ENCODE peak calls at places on chromosomes 6 and 20, in eight cellular contexts. K is heart left ventricle, C is breast epithelium, I is spleen, D is K562, Z is A549, Q is uterus, U is HCT116. M is an unnamed sample.

GRCh38 chr20:48489656-48490055 is 338.1 kb downstream of the PREX1 start:
- DNase-seq in K (no peak), C (peak; percentile 29), I (no peak), D (no peak), Z (no peak), Q (no peak), U (no peak), M (no peak)

GRCh38 chr20:35601021-35601973 is 14.3 kb upstream of the SPAG4 start:
- DNase-seq in K (peak; percentile 89), C (peak; percentile 68), I (peak; percentile 94), D (peak; percentile 86), Z (peak; percentile 76), Q (peak; percentile 79), U (no peak), M (peak; percentile 73)

GRCh38 chr6:12354499-12354898 is 64.3 kb downstream of the EDN1 start:
- DNase-seq in K (no peak), C (peak; percentile 53), I (no peak), D (no peak), Z (no peak), Q (no peak), U (no peak), M (peak; percentile 71)

GRCh38 chr20:62815066-62815991 is 1.5 kb upstream of the COL9A3 start:
- DNase-seq in K (no peak), C (no peak), I (no peak), D (peak; percentile 45), Z (no peak), Q (no peak), U (no peak), M (peak; percentile 58)

GRCh38 chr6:44158770-44159228 is at the start of gene CAPN11:
- DNase-seq in K (no peak), C (no peak), I (no peak), D (no peak), Z (no peak), Q (no peak), U (no peak), M (no peak)

GRCh38 chr6:75207211-75207984 is 1.5 kb upstream of the COL12A1 start:
- DNase-seq in K (no peak), C (no peak), I (peak; percentile 74), D (no peak), Z (no peak), Q (peak; percentile 39), U (no peak), M (peak; percentile 6)

GRCh38 chr20:31695849-31696804 is 26.5 kb downstream of the BCL2L1 start:
- DNase-seq in K (no peak), C (no peak), I (no peak), D (no peak), Z (peak; percentile 85), Q (no peak), U (peak; percentile 84), M (no peak)

GRCh38 chr20:57654363-57654997 is 34.3 kb upstream of the ZBP1 start:
- DNase-seq in K (no peak), C (peak; percentile 47), I (peak; percentile 81), D (peak; percentile 87), Z (peak; percentile 87), Q (peak; percentile 67), U (peak; percentile 23), M (peak; percentile 55)

GRCh38 chr6:163579111-163579879 is 164.8 kb downstream of the QKI start:
- DNase-seq in K (no peak), C (no peak), I (no peak), D (peak; percentile 37), Z (no peak), Q (no peak), U (no peak), M (no peak)

GRCh38 chr20:5737619-5737953 is 12.6 kb upstream of the SHLD1 start:
- DNase-seq in K (no peak), C (no peak), I (no peak), D (no peak), Z (no peak), Q (no peak), U (no peak), M (no peak)

GRCh38 chr6:142926494-142927273 is 18.3 kb downstream of the HIVEP2 start:
- DNase-seq in K (peak; percentile 93), C (peak; percentile 64), I (peak; percentile 95), D (peak; percentile 18), Z (peak; percentile 58), Q (peak; percentile 81), U (no peak), M (peak; percentile 73)

GRCh38 chr20:25459111-25459830 is 51.8 kb downstream of the GINS1 start:
- DNase-seq in K (no peak), C (no peak), I (peak; percentile 71), D (no peak), Z (no peak), Q (no peak), U (no peak), M (no peak)

GRCh38 chr6:116465246-116465645 is 4.1 kb downstream of the CALHM6 start:
- DNase-seq in K (no peak), C (no peak), I (peak; percentile 75), D (no peak), Z (no peak), Q (no peak), U (no peak), M (no peak)

GRCh38 chr6:3063733-3064700 is 4.3 kb upstream of the RIPK1 start:
- DNase-seq in K (peak; percentile 98), C (peak; percentile 90), I (peak; percentile 99), D (peak; percentile 92), Z (peak; percentile 70), Q (peak; percentile 95), U (peak; percentile 86), M (peak; percentile 95)

GRCh38 chr6:3073382-3073781 is 5.1 kb downstream of the RIPK1 start:
- DNase-seq in K (no peak), C (no peak), I (peak; percentile 68), D (no peak), Z (no peak), Q (no peak), U (no peak), M (no peak)

GRCh38 chr6:3071568-3071967 is 3.3 kb downstream of the RIPK1 start:
- DNase-seq in K (no peak), C (no peak), I (no peak), D (no peak), Z (no peak), Q (no peak), U (no peak), M (no peak)

GRCh38 chr6:3072798-3073197 is 4.5 kb downstream of the RIPK1 start:
- DNase-seq in K (no peak), C (no peak), I (no peak), D (no peak), Z (no peak), Q (no peak), U (no peak), M (no peak)

GRCh38 chr6:3068329-3069223 is at the start of gene RIPK1:
- DNase-seq in K (peak; percentile 97), C (peak; percentile 90), I (peak; percentile 99), D (peak; percentile 96), Z (peak; percentile 83), Q (peak; percentile 94), U (peak; percentile 69), M (peak; percentile 94)
- TF ChIP-seq POLR2A in K (peak; percentile 87), C (peak; percentile 75), I (peak; percentile 48), D (peak; percentile 95), Z (peak; percentile 83), Q (peak; percentile 85), U (peak; percentile 74), M (peak; percentile 93)

DNA sequence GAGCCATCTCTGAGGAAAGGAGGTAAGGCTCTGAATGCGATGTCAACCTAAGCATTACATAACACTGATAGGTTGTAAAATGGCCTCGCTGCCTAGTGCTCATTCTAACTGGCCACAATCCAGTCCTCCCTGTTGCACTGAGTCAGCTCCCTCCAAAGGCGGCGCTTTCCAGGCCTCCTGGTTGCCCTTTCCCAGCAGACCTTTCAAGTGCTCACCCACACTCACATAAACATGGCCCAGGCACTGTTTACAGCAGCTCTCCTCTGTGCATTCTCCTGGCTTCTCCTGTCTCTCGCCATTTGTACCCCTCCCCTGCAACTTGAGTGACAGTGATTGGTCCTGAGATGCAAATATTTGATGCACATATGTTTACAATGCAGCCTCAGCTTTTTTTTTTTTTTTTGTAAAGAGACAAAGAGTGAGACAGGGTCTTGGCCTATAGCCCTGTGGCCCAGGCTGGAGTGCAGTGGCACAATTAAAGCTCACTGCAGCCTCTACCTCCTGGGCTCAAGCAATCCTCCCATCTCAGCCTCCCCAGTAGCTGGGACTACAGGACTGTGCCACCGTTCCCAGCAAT is 36.8 kb upstream of the PRND start:
- DNase-seq in K (no peak), C (no peak), I (no peak), D (no peak), Z (no peak), Q (peak; percentile 28), U (peak; percentile 40), M (no peak)
- H3K27ac ChIP-seq in K (no peak overlapping the region), C (no peak overlapping the region), I (no peak overlapping the region), D (no peak overlapping the region), Z (peak overlapping the region; percentile 96), Q (peak overlapping the region; percentile 100), U (peak overlapping the region; percentile 89), M (no peak overlapping the region)

DNA sequence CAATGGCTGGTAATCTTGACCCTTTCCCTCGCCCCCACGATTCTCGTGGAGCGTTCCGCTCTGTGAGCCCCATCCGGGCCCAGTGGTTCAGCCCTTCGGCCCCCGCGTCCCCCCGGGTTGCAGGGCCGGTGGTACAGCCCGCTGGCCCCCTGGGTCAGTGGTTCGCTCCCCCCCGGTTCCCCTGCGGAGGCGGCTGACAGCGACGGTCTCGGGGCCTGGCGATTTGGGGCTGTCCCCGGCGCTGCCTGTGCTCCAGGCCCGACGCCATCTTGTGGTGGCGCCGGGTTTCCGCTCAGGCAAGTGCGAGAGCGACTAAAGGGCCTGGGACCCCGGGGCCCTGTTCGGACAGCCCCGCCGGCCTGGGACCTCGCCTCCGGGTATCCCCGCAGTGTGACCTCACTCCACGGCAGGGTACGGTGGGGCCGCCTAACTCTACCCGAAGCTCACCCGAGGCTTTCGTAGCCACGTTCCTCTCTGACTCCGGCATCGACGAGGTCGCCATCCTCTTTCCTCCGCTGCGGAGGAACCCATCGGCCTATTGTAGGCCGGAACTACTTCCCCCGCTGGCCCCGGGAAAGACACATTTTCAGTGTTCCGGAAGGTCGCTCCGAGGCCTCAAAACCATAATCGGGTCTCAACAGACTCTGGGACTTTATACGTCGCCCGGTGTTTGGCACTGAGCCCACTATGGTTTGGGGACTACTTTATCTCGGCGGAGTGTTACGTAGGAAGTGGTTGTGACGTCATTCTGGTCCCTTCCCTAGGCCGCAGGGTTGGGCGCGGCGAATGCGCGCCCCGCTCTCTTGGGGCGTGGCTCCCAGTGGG is at the start of gene ZNF335:
- DNase-seq in K (peak; percentile 98), C (peak; percentile 93), I (peak; percentile 99), D (peak; percentile 99), Z (peak; percentile 92), Q (peak; percentile 96), U (peak; percentile 95), M (peak; percentile 95)
- TF ChIP-seq POLR2A in K (peak; percentile 66), C (peak; percentile 59), I (peak; percentile 13), D (peak; percentile 71), Z (peak; percentile 53), Q (peak; percentile 73), U (no peak), M (peak; percentile 77)

DNA sequence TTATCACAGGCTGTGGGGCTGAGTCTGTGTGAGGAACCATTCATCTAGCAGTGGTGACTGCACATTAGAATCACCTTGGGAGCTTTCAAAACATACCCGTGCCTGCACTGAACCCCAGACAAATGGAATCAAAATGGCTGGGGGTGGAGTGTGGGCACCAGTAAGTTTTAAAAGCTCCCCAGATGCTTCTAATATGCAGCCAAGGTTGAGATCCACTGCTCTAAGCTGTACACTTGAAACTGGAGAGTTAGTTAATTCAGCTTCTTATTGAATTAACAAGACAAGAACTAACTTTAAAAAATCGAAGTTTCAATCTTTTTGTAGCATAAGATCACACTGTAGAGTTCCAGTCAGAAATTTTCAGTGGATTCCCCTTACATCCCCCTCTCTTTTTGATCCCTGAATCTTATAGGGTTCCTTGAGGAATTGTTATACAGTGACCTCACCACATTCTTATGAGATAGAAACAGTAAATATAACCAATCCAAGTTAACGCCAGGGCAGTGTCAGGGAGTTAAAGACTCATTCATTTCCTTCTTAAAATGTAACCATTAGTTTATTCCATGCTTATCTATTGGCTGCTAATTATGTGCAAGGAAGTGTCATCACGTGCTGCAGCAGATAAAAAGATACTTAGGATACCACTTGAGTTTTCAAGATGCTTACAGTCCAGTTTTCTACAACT is 29.9 kb upstream of the GMDS start:
- DNase-seq in K (no peak), C (no peak), I (no peak), D (no peak), Z (no peak), Q (no peak), U (no peak), M (no peak)
- H3K27ac ChIP-seq in K (no peak overlapping the region), C (no peak overlapping the region), I (no peak overlapping the region), D (no peak overlapping the region), Z (no peak overlapping the region), Q (no peak overlapping the region), U (no peak overlapping the region), M (no peak overlapping the region)